ENCODE peak calls at places on chromosomes 5 and 9, in seven cellular contexts. One of them, this sample, is unnamed.

GRCh38 chr5:152271420-152271819 is 133.7 kb downstream of the NMUR2 start:
- DNase-seq in H1: no peak
- DNase-seq in A549: peak; percentile 26
- DNase-seq in SJSA1: no peak
- DNase-seq in GM12878: peak; percentile 8
- DNase-seq in right cardiac atrium: peak; percentile 25
- DNase-seq in naive thymus-derived CD4-positive, alpha-beta T cell: no peak
- DNase-seq in this sample: peak; percentile 41

GRCh38 chr9:92774274-92774673 is 9.6 kb upstream of the BICD2 start:
- DNase-seq in naive thymus-derived CD4-positive, alpha-beta T cell: no peak
- DNase-seq in GM12878: no peak
- DNase-seq in right cardiac atrium: no peak
- DNase-seq in SJSA1: peak; percentile 57
- DNase-seq in H1: no peak
- DNase-seq in A549: no peak
- DNase-seq in this sample: no peak

GRCh38 chr5:92674322-92674721 is 906.7 kb downstream of the NR2F1-AS1 start:
- DNase-seq in right cardiac atrium: no peak
- DNase-seq in GM12878: no peak
- DNase-seq in H1: no peak
- DNase-seq in A549: no peak
- DNase-seq in SJSA1: no peak
- DNase-seq in naive thymus-derived CD4-positive, alpha-beta T cell: no peak
- DNase-seq in this sample: no peak

GRCh38 chr9:4375424-4376195 is 75.7 kb upstream of the GLIS3 start:
- DNase-seq in H1: no peak
- DNase-seq in right cardiac atrium: no peak
- DNase-seq in A549: peak; percentile 59
- DNase-seq in SJSA1: no peak
- DNase-seq in GM12878: no peak
- DNase-seq in naive thymus-derived CD4-positive, alpha-beta T cell: no peak
- DNase-seq in this sample: no peak

GRCh38 chr9:131693651-131694597 is 46.0 kb downstream of the RAPGEF1 start:
- DNase-seq in naive thymus-derived CD4-positive, alpha-beta T cell: no peak
- DNase-seq in right cardiac atrium: no peak
- DNase-seq in SJSA1: no peak
- DNase-seq in H1: no peak
- DNase-seq in GM12878: no peak
- DNase-seq in A549: no peak
- DNase-seq in this sample: no peak

GRCh38 chr5:142128675-142129208 is 20.2 kb downstream of the NDFIP1 start:
- DNase-seq in A549: no peak
- DNase-seq in H1: no peak
- DNase-seq in right cardiac atrium: no peak
- DNase-seq in naive thymus-derived CD4-positive, alpha-beta T cell: no peak
- DNase-seq in GM12878: no peak
- DNase-seq in SJSA1: no peak
- DNase-seq in this sample: no peak

GRCh38 chr5:14531668-14532067 is 49.9 kb upstream of the OTULINL start:
- DNase-seq in SJSA1: peak; percentile 27
- DNase-seq in right cardiac atrium: no peak
- DNase-seq in H1: no peak
- DNase-seq in GM12878: no peak
- DNase-seq in A549: no peak
- DNase-seq in naive thymus-derived CD4-positive, alpha-beta T cell: no peak
- DNase-seq in this sample: no peak

GRCh38 chr9:114343471-114344187 is 14.0 kb downstream of the ORM2 start:
- DNase-seq in right cardiac atrium: no peak
- DNase-seq in A549: no peak
- DNase-seq in naive thymus-derived CD4-positive, alpha-beta T cell: no peak
- DNase-seq in GM12878: no peak
- DNase-seq in SJSA1: no peak
- DNase-seq in H1: no peak
- DNase-seq in this sample: no peak

GRCh38 chr9:104987743-104988142 is 59.8 kb upstream of the ABCA1 start:
- DNase-seq in naive thymus-derived CD4-positive, alpha-beta T cell: no peak
- DNase-seq in right cardiac atrium: no peak
- DNase-seq in GM12878: no peak
- DNase-seq in A549: no peak
- DNase-seq in SJSA1: no peak
- DNase-seq in H1: no peak
- DNase-seq in this sample: no peak

GRCh38 chr9:95508968-95509850 is 7.6 kb downstream of the PTCH1 start:
- DNase-seq in naive thymus-derived CD4-positive, alpha-beta T cell: peak; percentile 46
- DNase-seq in right cardiac atrium: peak; percentile 91
- DNase-seq in H1: peak; percentile 92
- DNase-seq in A549: peak; percentile 91
- DNase-seq in GM12878: peak; percentile 56
- DNase-seq in SJSA1: peak; percentile 98
- DNase-seq in this sample: peak; percentile 96

GRCh38 chr5:123199527-123199926 is 110.5 kb downstream of the PRDM6 start:
- DNase-seq in A549: no peak
- DNase-seq in H1: no peak
- DNase-seq in SJSA1: no peak
- DNase-seq in naive thymus-derived CD4-positive, alpha-beta T cell: no peak
- DNase-seq in right cardiac atrium: no peak
- DNase-seq in GM12878: no peak
- DNase-seq in this sample: no peak

DNA sequence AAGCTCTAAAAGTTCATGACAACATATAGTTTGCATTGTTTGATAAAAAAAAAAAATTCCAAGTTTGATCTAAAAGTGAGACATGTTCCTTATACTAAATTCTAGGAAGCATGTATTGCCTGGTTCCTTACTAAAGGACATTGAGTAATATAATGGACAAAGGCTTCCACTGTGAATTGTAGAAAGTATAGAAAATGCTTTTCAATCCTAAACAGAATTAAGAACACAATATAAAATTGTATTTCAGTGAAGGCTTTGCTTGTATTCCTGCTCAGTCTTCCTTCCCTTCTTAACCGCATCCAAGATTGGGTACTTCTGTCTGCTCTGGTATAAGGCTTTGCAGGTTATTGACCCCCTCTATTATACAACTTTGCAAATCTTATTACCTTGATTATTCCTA is 2.4 kb downstream of the RECK start:
- DNase-seq in SJSA1: no peak
- DNase-seq in GM12878: no peak
- DNase-seq in H1: no peak
- DNase-seq in naive thymus-derived CD4-positive, alpha-beta T cell: no peak
- DNase-seq in A549: no peak
- DNase-seq in right cardiac atrium: no peak
- DNase-seq in this sample: no peak
- H3K4me3 ChIP-seq in SJSA1: no peak overlapping the region
- H3K4me3 ChIP-seq in GM12878: no peak overlapping the region
- H3K4me3 ChIP-seq in H1: no peak overlapping the region
- H3K4me3 ChIP-seq in naive thymus-derived CD4-positive, alpha-beta T cell: no peak overlapping the region
- H3K4me3 ChIP-seq in A549: no peak overlapping the region
- H3K4me3 ChIP-seq in right cardiac atrium: no peak overlapping the region
- H3K4me3 ChIP-seq in this sample: no peak overlapping the region

DNA sequence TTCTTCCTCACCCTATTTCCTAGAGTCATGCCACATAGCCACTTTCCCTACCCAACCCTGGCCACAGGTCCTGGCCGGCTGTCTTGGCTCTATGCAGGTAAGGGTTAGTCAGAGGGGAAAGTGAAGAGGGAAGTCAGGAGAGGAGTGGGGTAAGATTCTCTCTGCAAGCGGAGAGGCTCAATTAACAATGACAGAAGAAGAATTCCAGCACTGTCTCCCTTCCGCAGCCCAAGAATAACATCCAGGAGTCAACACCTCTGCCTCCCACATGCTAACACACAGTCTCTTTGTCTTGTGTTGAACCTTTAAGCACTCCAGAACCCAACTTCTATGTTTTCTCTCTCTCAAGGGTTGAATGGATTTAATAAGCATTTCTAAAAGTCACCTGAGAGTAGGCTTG is 235.1 kb upstream of the ANKRD55 start:
- DNase-seq in GM12878: no peak
- DNase-seq in right cardiac atrium: no peak
- DNase-seq in H1: no peak
- DNase-seq in SJSA1: no peak
- DNase-seq in naive thymus-derived CD4-positive, alpha-beta T cell: no peak
- DNase-seq in A549: no peak
- DNase-seq in this sample: no peak
- H3K27ac ChIP-seq in GM12878: no peak overlapping the region
- H3K27ac ChIP-seq in right cardiac atrium: no peak overlapping the region
- H3K27ac ChIP-seq in H1: no peak overlapping the region
- H3K27ac ChIP-seq in SJSA1: no peak overlapping the region
- H3K27ac ChIP-seq in naive thymus-derived CD4-positive, alpha-beta T cell: no peak overlapping the region
- H3K27ac ChIP-seq in A549: no peak overlapping the region
- H3K27ac ChIP-seq in this sample: no peak overlapping the region

DNA sequence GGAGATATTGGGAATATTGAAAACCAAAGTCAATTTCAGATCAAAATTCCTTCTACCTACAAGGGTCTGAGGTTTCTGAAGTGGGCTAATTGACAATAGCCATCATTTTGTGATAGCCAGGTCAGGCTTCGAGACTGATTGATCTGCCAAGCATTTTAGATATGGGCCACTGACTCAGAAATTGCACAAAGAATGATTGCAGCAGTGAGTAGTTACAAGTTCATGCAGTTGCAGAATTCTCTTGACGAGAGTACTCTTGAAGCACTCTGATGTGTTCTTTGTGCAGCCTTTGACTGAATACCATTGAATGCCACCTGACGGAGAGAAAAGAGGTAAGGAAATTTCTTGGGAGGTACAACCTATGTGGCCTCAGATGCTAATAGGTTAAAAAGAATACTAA is 8.3 kb downstream of the C9orf57 start:
- DNase-seq in H1: no peak
- DNase-seq in right cardiac atrium: no peak
- DNase-seq in SJSA1: no peak
- DNase-seq in GM12878: no peak
- DNase-seq in A549: no peak
- DNase-seq in naive thymus-derived CD4-positive, alpha-beta T cell: no peak
- DNase-seq in this sample: no peak
- H3K4me1 ChIP-seq in H1: no peaks in the 10 kb centered on the region
- H3K4me1 ChIP-seq in right cardiac atrium: no peaks in the 10 kb centered on the region
- H3K4me1 ChIP-seq in SJSA1: no peaks in the 10 kb centered on the region
- H3K4me1 ChIP-seq in GM12878: no peaks in the 10 kb centered on the region
- H3K4me1 ChIP-seq in A549: no peaks in the 10 kb centered on the region
- H3K4me1 ChIP-seq in naive thymus-derived CD4-positive, alpha-beta T cell: no peaks in the 10 kb centered on the region
- H3K4me1 ChIP-seq in this sample: no peaks in the 10 kb centered on the region

GRCh38 chr9:128420060-128420650 is 502 bp upstream of the CERCAM start:
- DNase-seq in GM12878: no peak
- DNase-seq in A549: peak; percentile 60
- DNase-seq in H1: no peak
- DNase-seq in SJSA1: peak; percentile 66
- DNase-seq in right cardiac atrium: peak; percentile 92
- DNase-seq in naive thymus-derived CD4-positive, alpha-beta T cell: peak; percentile 85
- DNase-seq in this sample: peak; percentile 64

GRCh38 chr9:128416432-128417019 is 4.1 kb upstream of the CERCAM start:
- DNase-seq in GM12878: no peak
- DNase-seq in H1: no peak
- DNase-seq in right cardiac atrium: no peak
- DNase-seq in naive thymus-derived CD4-positive, alpha-beta T cell: no peak
- DNase-seq in SJSA1: no peak
- DNase-seq in A549: no peak
- DNase-seq in this sample: no peak

GRCh38 chr9:128420651-128421473 is at the start of gene CERCAM:
- DNase-seq in H1: no peak
- DNase-seq in SJSA1: peak; percentile 59
- DNase-seq in right cardiac atrium: peak; percentile 87
- DNase-seq in A549: peak; percentile 49
- DNase-seq in GM12878: no peak
- DNase-seq in naive thymus-derived CD4-positive, alpha-beta T cell: peak; percentile 61
- DNase-seq in this sample: peak; percentile 61

GRCh38 chr9:128421474-128422010 is 885 bp downstream of the CERCAM start:
- DNase-seq in SJSA1: no peak
- DNase-seq in right cardiac atrium: peak; percentile 75
- DNase-seq in GM12878: no peak
- DNase-seq in A549: no peak
- DNase-seq in naive thymus-derived CD4-positive, alpha-beta T cell: no peak
- DNase-seq in H1: no peak
- DNase-seq in this sample: no peak

DNA sequence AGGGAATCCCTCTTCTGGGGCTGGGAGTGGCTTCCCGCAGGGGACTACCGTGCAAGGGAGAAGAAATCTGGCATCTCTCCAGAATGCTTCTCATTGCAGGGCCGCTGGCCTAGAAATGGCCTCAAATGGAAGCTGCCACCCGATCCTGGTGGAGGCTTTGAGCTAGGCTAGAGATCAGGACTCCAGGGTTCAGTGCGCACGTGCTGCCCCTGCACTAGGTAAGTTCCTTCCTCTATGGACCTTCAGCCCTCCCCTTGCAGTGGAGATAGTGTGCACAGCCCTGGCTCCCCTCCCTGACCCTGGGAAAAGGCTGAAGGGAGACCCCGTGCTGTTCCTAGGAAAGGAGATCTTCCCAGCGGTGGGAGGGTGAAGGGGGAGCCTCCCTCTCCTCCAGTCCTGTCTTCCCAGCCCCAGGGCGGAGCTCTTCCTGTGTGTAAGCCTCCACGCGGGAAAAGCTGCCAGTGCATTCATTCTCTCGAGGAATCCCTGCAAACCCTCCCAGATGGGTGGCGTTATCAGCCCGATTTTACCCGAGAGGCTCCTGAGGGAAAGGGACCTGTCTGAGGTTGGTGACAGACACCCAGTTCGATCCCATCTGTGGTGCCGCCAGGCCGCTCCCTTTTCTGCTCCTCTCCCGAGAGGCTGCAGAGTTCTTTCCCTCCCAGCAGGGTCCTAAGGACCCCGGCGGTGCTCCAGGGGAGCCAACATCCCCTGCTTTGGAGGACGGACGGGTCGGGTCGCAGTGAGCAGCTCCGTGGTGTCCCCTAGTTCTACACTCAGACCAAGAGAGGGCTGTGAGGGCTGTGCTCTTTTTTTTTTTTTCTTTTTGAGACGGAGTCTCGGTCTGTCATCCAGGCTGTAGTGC is 1.4 kb upstream of the CERCAM start:
- DNase-seq in H1: no peak
- DNase-seq in A549: no peak
- DNase-seq in SJSA1: no peak
- DNase-seq in GM12878: no peak
- DNase-seq in right cardiac atrium: no peak
- DNase-seq in naive thymus-derived CD4-positive, alpha-beta T cell: no peak
- DNase-seq in this sample: peak; percentile 18
- H3K4me3 ChIP-seq in H1: no peak overlapping the region
- H3K4me3 ChIP-seq in A549: peak overlapping the region; percentile 80
- H3K4me3 ChIP-seq in SJSA1: no peak overlapping the region
- H3K4me3 ChIP-seq in GM12878: no peak overlapping the region
- H3K4me3 ChIP-seq in right cardiac atrium: no peak overlapping the region
- H3K4me3 ChIP-seq in naive thymus-derived CD4-positive, alpha-beta T cell: peak overlapping the region; percentile 58
- H3K4me3 ChIP-seq in this sample: peak overlapping the region; percentile 78

This sample was measured in testis.